ENCODE peak calls at places on chromosomes 6 and 20, in six cellular contexts. Q is AG08396; Z is activated CD8-positive, alpha-beta T cell treated with anti-CD3 and anti-CD28 coated beads for 36 hours; O is activated gamma-delta T cell; F is spleen; M is NCI-H2081. N is an unnamed sample.

GRCh38 chr20:41654292-41654691 is 36.1 kb upstream of the CHD6 start:
- DNase-seq in Q (no peak), Z (no peak), O (no peak), F (no peak), M (peak), N (peak)

GRCh38 chr20:17895641-17896246 is 72.8 kb downstream of the SNX5 start:
- DNase-seq in Q (peak), Z (peak), O (no peak), F (peak), M (no peak), N (no peak)

GRCh38 chr20:57911512-57912226 is 201.9 kb upstream of the PMEPA1 start:
- DNase-seq in Q (no peak), Z (no peak), O (no peak), F (no peak), M (no peak), N (no peak)

GRCh38 chr6:38871745-38872568 is 156.8 kb downstream of the DNAH8 start:
- DNase-seq in Q (peak), Z (peak), O (no peak), F (no peak), M (peak), N (peak)

GRCh38 chr6:26475823-26476729 is 18.3 kb downstream of the BTN2A1 start:
- DNase-seq in Q (no peak), Z (no peak), O (no peak), F (no peak), M (no peak), N (peak)

GRCh38 chr6:111741177-111741952 is 131.9 kb downstream of the FYN start:
- DNase-seq in Q (no peak), Z (no peak), O (no peak), F (no peak), M (no peak), N (no peak)

GRCh38 chr6:52877168-52877567 is 32.3 kb downstream of the GSTA3 start:
- DNase-seq in Q (peak), Z (no peak), O (no peak), F (no peak), M (no peak), N (no peak)

GRCh38 chr6:4649728-4650127 is 126.5 kb upstream of the CDYL start:
- DNase-seq in Q (no peak), Z (no peak), O (no peak), F (no peak), M (no peak), N (no peak)

GRCh38 chr6:76578746-76579145 is 506.3 kb upstream of the IMPG1 start:
- DNase-seq in Q (no peak), Z (no peak), O (no peak), F (no peak), M (no peak), N (no peak)

GRCh38 chr6:128422200-128422599 is 98.2 kb downstream of the PTPRK start:
- DNase-seq in Q (no peak), Z (no peak), O (no peak), F (no peak), M (no peak), N (no peak)

GRCh38 chr20:23121766-23122095 is 35.6 kb upstream of the CD93 start:
- DNase-seq in Q (no peak), Z (no peak), O (no peak), F (peak), M (no peak), N (no peak)

GRCh38 chr6:81655696-81656095 is 96.8 kb downstream of the TENT5A start:
- DNase-seq in Q (no peak), Z (no peak), O (no peak), F (no peak), M (no peak), N (no peak)

GRCh38 chr20:641516-641913 is 11.5 kb downstream of the SRXN1 start:
- DNase-seq in Q (peak), Z (no peak), O (no peak), F (no peak), M (no peak), N (peak)

GRCh38 chr6:27865952-27866369 is 46.2 kb downstream of the OR2B2 start:
- DNase-seq in Q (no peak), Z (peak), O (peak), F (peak), M (no peak), N (no peak)

GRCh38 chr6:90485615-90486277 is 101.1 kb downstream of the MAP3K7 start:
- DNase-seq in Q (no peak), Z (no peak), O (no peak), F (no peak), M (no peak), N (no peak)

GRCh38 chr20:10076126-10077080 is 41.6 kb downstream of the ANKEF1 start:
- DNase-seq in Q (no peak), Z (no peak), O (no peak), F (no peak), M (no peak), N (no peak)

GRCh38 chr20:50663095-50663821 is 28.1 kb downstream of the RIPOR3 start:
- DNase-seq in Q (no peak), Z (peak), O (no peak), F (no peak), M (no peak), N (no peak)

GRCh38 chr6:55925292-55925691 is 49.9 kb upstream of the BMP5 start:
- DNase-seq in Q (peak), Z (no peak), O (no peak), F (no peak), M (no peak), N (no peak)

GRCh38 chr6:139940741-139941712 is 566.6 kb upstream of the CITED2 start:
- DNase-seq in Q (no peak), Z (no peak), O (no peak), F (no peak), M (no peak), N (no peak)

GRCh38 chr20:52083627-52084232 is 107.8 kb downstream of the ZFP64 start:
- DNase-seq in Q (peak), Z (peak), O (no peak), F (no peak), M (peak), N (peak)

GRCh38 chr20:54469293-54469692 is 6.1 kb upstream of the DOK5 start:
- DNase-seq in Q (no peak), Z (no peak), O (no peak), F (no peak), M (no peak), N (peak)

GRCh38 chr6:45569210-45569945 is 191.6 kb upstream of the SUPT3H start:
- DNase-seq in Q (no peak), Z (no peak), O (no peak), F (no peak), M (no peak), N (no peak)

GRCh38 chr6:153489479-153489878 is 358.4 kb upstream of the RGS17 start:
- DNase-seq in Q (no peak), Z (no peak), O (no peak), F (no peak), M (no peak), N (no peak)

GRCh38 chr20:46350201-46350985 is 42.1 kb upstream of the CDH22 start:
- DNase-seq in Q (peak), Z (peak), O (no peak), F (no peak), M (no peak), N (peak)

GRCh38 chr6:19983374-19983773 is 146.2 kb downstream of the ID4 start:
- DNase-seq in Q (no peak), Z (no peak), O (no peak), F (no peak), M (no peak), N (no peak)